ENCODE peak calls at places on chromosomes 13 and 19, in six cellular contexts. Q is AG04449, I is neural progenitor cell, G is OCI-LY7, A is fibroblast of the aortic adventitia, V is ovary. T is an unnamed sample.
A peak's percentile ranks its signal among the peaks of the same experiment; 100 is the strongest.

GRCh38 chr19:38402967-38403674 is at the start of gene FAM98C:
- DNase-seq in G (peak; percentile 99), Q (peak; percentile 46), I (peak; percentile 99), A (peak; percentile 93), V (peak; percentile 99), T (peak; percentile 42)

GRCh38 chr13:112940236-112940635 is 28.8 kb upstream of the MCF2L start:
- DNase-seq in V (no peak), A (no peak), G (no peak), Q (no peak), I (no peak), T (no peak)

GRCh38 chr19:3275068-3275582 is 50.7 kb downstream of the CELF5 start:
- DNase-seq in G (peak; percentile 80), A (no peak), I (peak; percentile 87), V (no peak), Q (no peak), T (no peak)

GRCh38 chr13:100363351-100363750 is 225.2 kb downstream of the GGACT start:
- DNase-seq in V (no peak), I (no peak), A (peak; percentile 56), Q (peak; percentile 40), G (no peak), T (no peak)

GRCh38 chr13:42707003-42707402 is 74.4 kb upstream of the FAM216B start:
- DNase-seq in Q (no peak), V (no peak), A (peak; percentile 42), G (no peak), I (no peak), T (no peak)

GRCh38 chr13:30395192-30396158 is 26.8 kb upstream of the UBE2L5 start:
- DNase-seq in I (peak; percentile 40), G (peak; percentile 91), V (peak; percentile 85), Q (peak; percentile 83), A (peak; percentile 98), T (peak; percentile 90)

GRCh38 chr13:48790199-48790598 is 136.5 kb downstream of the CYSLTR2 start:
- DNase-seq in Q (no peak), G (no peak), I (no peak), A (no peak), V (no peak), T (no peak)

GRCh38 chr19:40616941-40617340 is 15.8 kb downstream of the LTBP4 start:
- DNase-seq in Q (no peak), I (no peak), G (no peak), V (peak; percentile 35), A (no peak), T (no peak)

GRCh38 chr13:84400711-84401110 is 518.4 kb upstream of the SLITRK1 start:
- DNase-seq in V (no peak), Q (peak; percentile 52), I (no peak), G (no peak), A (peak; percentile 86), T (peak; percentile 88)

GRCh38 chr19:1401138-1401888 is at the start of gene GAMT:
- DNase-seq in A (no peak), V (no peak), I (peak; percentile 76), G (peak; percentile 62), Q (no peak), T (no peak)

GRCh38 chr19:53507523-53508442 is 30.2 kb upstream of the ZNF331 start:
- DNase-seq in Q (no peak), I (no peak), A (no peak), V (no peak), G (no peak), T (no peak)

GRCh38 chr13:100235311-100235901 is 146.5 kb downstream of the PCCA start:
- DNase-seq in Q (no peak), V (no peak), G (peak; percentile 15), A (peak; percentile 74), I (peak; percentile 59), T (peak; percentile 10)

GRCh38 chr19:45478454-45479238 is 10.8 kb downstream of the FOSB start:
- DNase-seq in I (peak; percentile 93), G (peak; percentile 96), V (peak; percentile 88), Q (no peak), A (peak; percentile 97), T (no peak)

GRCh38 chr19:41354343-41354974 is 737 bp upstream of the TGFB1 start:
- DNase-seq in I (no peak), G (no peak), V (peak; percentile 56), Q (no peak), A (no peak), T (no peak)

GRCh38 chr13:23921451-23921888 is 24.2 kb upstream of the C1QTNF9B start:
- DNase-seq in A (peak; percentile 73), V (no peak), G (peak; percentile 5), I (peak; percentile 58), Q (no peak), T (peak; percentile 69)

GRCh38 chr19:55340144-55340783 is 588 bp downstream of the KMT5C start:
- DNase-seq in G (no peak), A (no peak), V (peak; percentile 59), I (no peak), Q (no peak), T (no peak)

GRCh38 chr13:49651775-49652690 is 23.7 kb downstream of the ARL11 start:
- DNase-seq in V (no peak), I (no peak), G (no peak), A (no peak), Q (no peak), T (no peak)

GRCh38 chr13:97327521-97328221 is 105.5 kb downstream of the MBNL2 start:
- DNase-seq in G (no peak), I (no peak), V (no peak), Q (no peak), A (peak; percentile 86), T (no peak)

GRCh38 chr13:20475927-20476691 is 49.5 kb downstream of the CRYL1 start:
- DNase-seq in I (peak; percentile 26), A (no peak), G (no peak), V (no peak), Q (no peak), T (no peak)

GRCh38 chr13:26022538-26023292 is 29.1 kb downstream of the SHISA2 start:
- DNase-seq in V (no peak), Q (no peak), A (peak; percentile 61), I (no peak), G (no peak), T (peak; percentile 78)

GRCh38 chr19:20165971-20166592 is 932 bp upstream of the ZNF486 start:
- DNase-seq in I (no peak), A (no peak), V (no peak), G (no peak), Q (no peak), T (no peak)

GRCh38 chr19:12770922-12771321 is 4.4 kb downstream of the HOOK2 start:
- DNase-seq in I (no peak), G (no peak), V (no peak), A (no peak), Q (no peak), T (no peak)

GRCh38 chr19:12772323-12772722 is 3.0 kb downstream of the HOOK2 start:
- DNase-seq in I (no peak), Q (no peak), G (no peak), V (no peak), A (peak; percentile 18), T (no peak)

GRCh38 chr19:12774588-12775555 is at the start of gene HOOK2:
- DNase-seq in G (no peak), V (peak; percentile 81), I (peak; percentile 37), Q (no peak), A (no peak), T (no peak)

GRCh38 chr19:12777217-12778019 is 2.1 kb upstream of the HOOK2 start:
- DNase-seq in A (peak; percentile 80), V (peak; percentile 88), G (peak; percentile 78), I (peak; percentile 89), Q (no peak), T (no peak)

DNA sequence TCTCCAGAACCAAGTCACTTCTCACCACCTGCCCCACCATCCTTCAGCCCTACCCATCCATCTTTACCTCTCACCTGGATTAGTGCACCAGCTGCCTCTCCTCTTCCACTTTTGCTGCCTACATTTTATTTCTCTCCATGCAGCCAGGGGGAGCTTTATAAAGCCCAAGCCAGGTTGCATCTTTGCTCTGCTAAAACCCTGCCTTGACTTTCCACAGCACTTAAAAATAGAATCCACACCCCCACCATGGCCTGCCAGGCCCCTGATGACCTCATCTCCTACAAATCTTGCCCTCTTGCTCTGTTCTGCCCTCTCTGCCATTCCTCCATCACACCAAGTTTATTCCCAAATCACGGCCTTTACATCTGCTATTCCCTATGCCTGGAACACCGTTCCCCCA is 1.8 kb downstream of the HOOK2 start:
- DNase-seq in G (peak; percentile 45), V (no peak), I (no peak), A (peak; percentile 55), Q (no peak), T (no peak)
- TF ChIP-seq CTCF in G (peak; percentile 57), V (no peak), I (peak; percentile 22), A (peak; percentile 58), Q (peak; percentile 33), T (peak; percentile 50)

GRCh38 chr13:57629391-57629804 is 2.1 kb upstream of the PCDH17 start:
- DNase-seq in Q (no peak), A (peak; percentile 3), G (no peak), I (no peak), V (no peak), T (no peak)

GRCh38 chr13:57630661-57631606 is 610 bp upstream of the PCDH17 start:
- DNase-seq in I (peak; percentile 37), G (no peak), Q (no peak), V (no peak), A (no peak), T (no peak)

GRCh38 chr13:57631607-57632275 is at the start of gene PCDH17:
- DNase-seq in V (peak; percentile 7), Q (no peak), G (no peak), I (peak; percentile 70), A (peak; percentile 38), T (no peak)

GRCh38 chr13:57627663-57628062 is 3.9 kb upstream of the PCDH17 start:
- DNase-seq in Q (no peak), V (no peak), G (peak; percentile 43), A (peak; percentile 32), I (peak; percentile 26), T (no peak)

GRCh38 chr13:57629821-57630235 is 1.7 kb upstream of the PCDH17 start:
- DNase-seq in Q (no peak), G (no peak), I (peak; percentile 98), V (peak; percentile 58), A (peak; percentile 67), T (no peak)
- H3K4me3 ChIP-seq in Q (peak overlapping the region; percentile 42), G (no peak overlapping the region), I (peak overlapping the region; percentile 82), V (peak overlapping the region; percentile 14), A (peak overlapping the region; percentile 67), T (peak overlapping the region; percentile 43)

GRCh38 chr19:9431475-9431874 is 3.9 kb downstream of the ZNF266 start:
- DNase-seq in V (no peak), Q (no peak), A (no peak), I (peak; percentile 58), G (peak; percentile 33), T (no peak)
- TF ChIP-seq CTCF in V (no peak), Q (peak; percentile 7), A (peak; percentile 29), I (peak; percentile 67), G (peak; percentile 74), T (peak; percentile 29)

GRCh38 chr19:49880162-49880869 is 2.8 kb downstream of the TBC1D17 start:
- DNase-seq in Q (no peak), G (no peak), V (no peak), I (no peak), A (no peak), T (no peak)

GRCh38 chr19:49878744-49879070 is 1.2 kb downstream of the TBC1D17 start:
- DNase-seq in G (no peak), V (peak; percentile 53), Q (no peak), I (no peak), A (no peak), T (no peak)

GRCh38 chr19:49877879-49878743 is 609 bp downstream of the TBC1D17 start:
- DNase-seq in G (peak; percentile 98), A (peak; percentile 96), I (peak; percentile 99), Q (peak; percentile 78), V (peak; percentile 98), T (peak; percentile 59)

GRCh38 chr19:49881186-49881585 is 3.7 kb downstream of the TBC1D17 start:
- DNase-seq in Q (no peak), V (no peak), G (no peak), A (no peak), I (no peak), T (no peak)

GRCh38 chr19:49879243-49879960 is 1.9 kb downstream of the TBC1D17 start:
- DNase-seq in G (no peak), A (no peak), V (peak; percentile 41), I (no peak), Q (no peak), T (no peak)
- H3K4me3 ChIP-seq in G (peak overlapping the region; percentile 90), A (no peak overlapping the region), V (no peak overlapping the region), I (no peak overlapping the region), Q (no peak overlapping the region), T (no peak overlapping the region)

T was measured in epithelial cell of proximal tubule.